ENCODE peak calls at places on chromosome 17, in nine cellular contexts. One of them, this sample, is unnamed. For H3K4me1, the result is how much of the 10 kb centered on the place peaks cover.

GRCh38 chr17:19336938-19337711 is 25.4 kb downstream of the B9D1 start:
- DNase-seq in pancreas: no peak
- DNase-seq in GM23248: no peak
- DNase-seq in neural progenitor cell: peak
- DNase-seq in OCI-LY7: no peak
- DNase-seq in heart right ventricle: no peak
- DNase-seq in testis: no peak
- DNase-seq in DND-41: no peak
- DNase-seq in IMR-90: no peak
- DNase-seq in this sample: no peak

GRCh38 chr17:5877948-5878347 is 192.2 kb upstream of the WSCD1 start:
- DNase-seq in pancreas: peak
- DNase-seq in GM23248: no peak
- DNase-seq in neural progenitor cell: no peak
- DNase-seq in OCI-LY7: no peak
- DNase-seq in heart right ventricle: peak
- DNase-seq in testis: peak
- DNase-seq in DND-41: no peak
- DNase-seq in IMR-90: no peak
- DNase-seq in this sample: no peak

GRCh38 chr17:78338860-78339259 is 21.0 kb downstream of the SOCS3 start:
- DNase-seq in pancreas: no peak
- DNase-seq in GM23248: no peak
- DNase-seq in neural progenitor cell: no peak
- DNase-seq in OCI-LY7: no peak
- DNase-seq in heart right ventricle: no peak
- DNase-seq in testis: no peak
- DNase-seq in DND-41: no peak
- DNase-seq in IMR-90: no peak
- DNase-seq in this sample: peak

GRCh38 chr17:78484300-78485159 is 92.7 kb downstream of the DNAH17 start:
- DNase-seq in pancreas: no peak
- DNase-seq in GM23248: peak
- DNase-seq in neural progenitor cell: peak
- DNase-seq in OCI-LY7: peak
- DNase-seq in heart right ventricle: no peak
- DNase-seq in testis: peak
- DNase-seq in DND-41: no peak
- DNase-seq in IMR-90: no peak
- DNase-seq in this sample: peak

GRCh38 chr17:65277576-65277975 is 140.4 kb downstream of the RGS9 start:
- DNase-seq in pancreas: no peak
- DNase-seq in GM23248: peak
- DNase-seq in neural progenitor cell: no peak
- DNase-seq in OCI-LY7: peak
- DNase-seq in heart right ventricle: no peak
- DNase-seq in testis: no peak
- DNase-seq in DND-41: no peak
- DNase-seq in IMR-90: peak
- DNase-seq in this sample: no peak

GRCh38 chr17:78172284-78173024 is 4.1 kb downstream of the SYNGR2 start:
- DNase-seq in pancreas: peak
- DNase-seq in GM23248: no peak
- DNase-seq in neural progenitor cell: no peak
- DNase-seq in OCI-LY7: peak
- DNase-seq in heart right ventricle: peak
- DNase-seq in testis: peak
- DNase-seq in DND-41: peak
- DNase-seq in IMR-90: peak
- DNase-seq in this sample: no peak

GRCh38 chr17:57368637-57369336 is 112.5 kb downstream of the MSI2 start:
- DNase-seq in pancreas: no peak
- DNase-seq in GM23248: no peak
- DNase-seq in neural progenitor cell: no peak
- DNase-seq in OCI-LY7: no peak
- DNase-seq in heart right ventricle: no peak
- DNase-seq in testis: no peak
- DNase-seq in DND-41: no peak
- DNase-seq in IMR-90: no peak
- DNase-seq in this sample: no peak

GRCh38 chr17:42135664-42136653 is 13.4 kb downstream of the HSPB9 start:
- DNase-seq in pancreas: peak
- DNase-seq in GM23248: peak
- DNase-seq in neural progenitor cell: no peak
- DNase-seq in OCI-LY7: peak
- DNase-seq in heart right ventricle: peak
- DNase-seq in testis: peak
- DNase-seq in DND-41: no peak
- DNase-seq in IMR-90: peak
- DNase-seq in this sample: no peak

GRCh38 chr17:51189628-51190027 is 23.4 kb downstream of the NME2 start:
- DNase-seq in pancreas: no peak
- DNase-seq in GM23248: no peak
- DNase-seq in neural progenitor cell: no peak
- DNase-seq in OCI-LY7: no peak
- DNase-seq in heart right ventricle: no peak
- DNase-seq in testis: no peak
- DNase-seq in DND-41: no peak
- DNase-seq in IMR-90: peak
- DNase-seq in this sample: no peak

GRCh38 chr17:69286257-69286656 is 40.7 kb downstream of the ABCA5 start:
- DNase-seq in pancreas: no peak
- DNase-seq in GM23248: peak
- DNase-seq in neural progenitor cell: no peak
- DNase-seq in OCI-LY7: no peak
- DNase-seq in heart right ventricle: no peak
- DNase-seq in testis: no peak
- DNase-seq in DND-41: no peak
- DNase-seq in IMR-90: no peak
- DNase-seq in this sample: no peak

GRCh38 chr17:57603978-57604377 is 141.1 kb downstream of the CCDC182 start:
- DNase-seq in pancreas: no peak
- DNase-seq in GM23248: no peak
- DNase-seq in neural progenitor cell: no peak
- DNase-seq in OCI-LY7: peak
- DNase-seq in heart right ventricle: no peak
- DNase-seq in testis: peak
- DNase-seq in DND-41: peak
- DNase-seq in IMR-90: no peak
- DNase-seq in this sample: peak

GRCh38 chr17:70563301-70563820 is 394.0 kb downstream of the KCNJ2 start:
- DNase-seq in pancreas: no peak
- DNase-seq in GM23248: no peak
- DNase-seq in neural progenitor cell: no peak
- DNase-seq in OCI-LY7: no peak
- DNase-seq in heart right ventricle: peak
- DNase-seq in testis: no peak
- DNase-seq in DND-41: no peak
- DNase-seq in IMR-90: peak
- DNase-seq in this sample: no peak

GRCh38 chr17:602436-602835 is 112.2 kb downstream of the VPS53 start:
- DNase-seq in pancreas: no peak
- DNase-seq in GM23248: peak
- DNase-seq in neural progenitor cell: no peak
- DNase-seq in OCI-LY7: no peak
- DNase-seq in heart right ventricle: no peak
- DNase-seq in testis: no peak
- DNase-seq in DND-41: no peak
- DNase-seq in IMR-90: peak
- DNase-seq in this sample: no peak

GRCh38 chr17:76491271-76492184 is 9.7 kb downstream of the RHBDF2 start:
- DNase-seq in pancreas: peak
- DNase-seq in GM23248: no peak
- DNase-seq in neural progenitor cell: no peak
- DNase-seq in OCI-LY7: peak
- DNase-seq in heart right ventricle: no peak
- DNase-seq in testis: no peak
- DNase-seq in DND-41: no peak
- DNase-seq in IMR-90: no peak
- DNase-seq in this sample: no peak
- H3K4me1 ChIP-seq in pancreas: under half
- H3K4me1 ChIP-seq in GM23248: under half
- H3K4me1 ChIP-seq in neural progenitor cell: under half
- H3K4me1 ChIP-seq in OCI-LY7: half or more
- H3K4me1 ChIP-seq in heart right ventricle: under half
- H3K4me1 ChIP-seq in testis: under half
- H3K4me1 ChIP-seq in DND-41: under half
- H3K4me1 ChIP-seq in IMR-90: under half
- H3K4me1 ChIP-seq in this sample: under half

GRCh38 chr17:49915260-49915659 is 53.7 kb upstream of the DLX4 start:
- DNase-seq in pancreas: no peak
- DNase-seq in GM23248: no peak
- DNase-seq in neural progenitor cell: no peak
- DNase-seq in OCI-LY7: no peak
- DNase-seq in heart right ventricle: no peak
- DNase-seq in testis: no peak
- DNase-seq in DND-41: no peak
- DNase-seq in IMR-90: no peak
- DNase-seq in this sample: no peak

GRCh38 chr17:49915670-49916069 is 53.3 kb upstream of the DLX4 start:
- DNase-seq in pancreas: no peak
- DNase-seq in GM23248: no peak
- DNase-seq in neural progenitor cell: peak
- DNase-seq in OCI-LY7: no peak
- DNase-seq in heart right ventricle: no peak
- DNase-seq in testis: no peak
- DNase-seq in DND-41: no peak
- DNase-seq in IMR-90: no peak
- DNase-seq in this sample: no peak

GRCh38 chr17:49917771-49918170 is 51.2 kb upstream of the DLX4 start:
- DNase-seq in pancreas: no peak
- DNase-seq in GM23248: no peak
- DNase-seq in neural progenitor cell: no peak
- DNase-seq in OCI-LY7: no peak
- DNase-seq in heart right ventricle: no peak
- DNase-seq in testis: no peak
- DNase-seq in DND-41: no peak
- DNase-seq in IMR-90: no peak
- DNase-seq in this sample: no peak

GRCh38 chr17:49918591-49918990 is 50.4 kb upstream of the DLX4 start:
- DNase-seq in pancreas: no peak
- DNase-seq in GM23248: no peak
- DNase-seq in neural progenitor cell: no peak
- DNase-seq in OCI-LY7: no peak
- DNase-seq in heart right ventricle: no peak
- DNase-seq in testis: no peak
- DNase-seq in DND-41: no peak
- DNase-seq in IMR-90: no peak
- DNase-seq in this sample: no peak

GRCh38 chr17:49916854-49917515 is 52.0 kb upstream of the DLX4 start:
- DNase-seq in pancreas: no peak
- DNase-seq in GM23248: no peak
- DNase-seq in neural progenitor cell: no peak
- DNase-seq in OCI-LY7: no peak
- DNase-seq in heart right ventricle: no peak
- DNase-seq in testis: no peak
- DNase-seq in DND-41: no peak
- DNase-seq in IMR-90: no peak
- DNase-seq in this sample: no peak
- H3K27ac ChIP-seq in pancreas: no peak
- H3K27ac ChIP-seq in GM23248: no peak
- H3K27ac ChIP-seq in neural progenitor cell: no peak
- H3K27ac ChIP-seq in OCI-LY7: no peak
- H3K27ac ChIP-seq in heart right ventricle: no peak
- H3K27ac ChIP-seq in testis: no peak
- H3K27ac ChIP-seq in DND-41: no peak
- H3K27ac ChIP-seq in IMR-90: no peak
- H3K27ac ChIP-seq in this sample: no peak

GRCh38 chr17:8144401-8145295 is 7.6 kb downstream of the PER1 start:
- DNase-seq in pancreas: peak
- DNase-seq in GM23248: no peak
- DNase-seq in neural progenitor cell: no peak
- DNase-seq in OCI-LY7: no peak
- DNase-seq in heart right ventricle: no peak
- DNase-seq in testis: no peak
- DNase-seq in DND-41: no peak
- DNase-seq in IMR-90: no peak
- DNase-seq in this sample: peak
- H3K4me1 ChIP-seq in pancreas: under half
- H3K4me1 ChIP-seq in GM23248: under half
- H3K4me1 ChIP-seq in neural progenitor cell: under half
- H3K4me1 ChIP-seq in OCI-LY7: under half
- H3K4me1 ChIP-seq in heart right ventricle: under half
- H3K4me1 ChIP-seq in testis: under half
- H3K4me1 ChIP-seq in DND-41: under half
- H3K4me1 ChIP-seq in IMR-90: under half
- H3K4me1 ChIP-seq in this sample: under half

GRCh38 chr17:45131616-45132301 is 556 bp downstream of the PLCD3 start:
- DNase-seq in pancreas: peak
- DNase-seq in GM23248: peak
- DNase-seq in neural progenitor cell: peak
- DNase-seq in OCI-LY7: peak
- DNase-seq in heart right ventricle: peak
- DNase-seq in testis: peak
- DNase-seq in DND-41: peak
- DNase-seq in IMR-90: no peak
- DNase-seq in this sample: peak

GRCh38 chr17:45131294-45131615 is 1.1 kb downstream of the PLCD3 start:
- DNase-seq in pancreas: no peak
- DNase-seq in GM23248: no peak
- DNase-seq in neural progenitor cell: no peak
- DNase-seq in OCI-LY7: no peak
- DNase-seq in heart right ventricle: no peak
- DNase-seq in testis: no peak
- DNase-seq in DND-41: no peak
- DNase-seq in IMR-90: no peak
- DNase-seq in this sample: no peak

GRCh38 chr17:45129940-45130639 is 2.2 kb downstream of the PLCD3 start:
- DNase-seq in pancreas: no peak
- DNase-seq in GM23248: peak
- DNase-seq in neural progenitor cell: no peak
- DNase-seq in OCI-LY7: no peak
- DNase-seq in heart right ventricle: no peak
- DNase-seq in testis: no peak
- DNase-seq in DND-41: no peak
- DNase-seq in IMR-90: peak
- DNase-seq in this sample: no peak

GRCh38 chr17:45129426-45129939 is 2.8 kb downstream of the PLCD3 start:
- DNase-seq in pancreas: no peak
- DNase-seq in GM23248: peak
- DNase-seq in neural progenitor cell: peak
- DNase-seq in OCI-LY7: no peak
- DNase-seq in heart right ventricle: peak
- DNase-seq in testis: peak
- DNase-seq in DND-41: no peak
- DNase-seq in IMR-90: no peak
- DNase-seq in this sample: no peak

DNA sequence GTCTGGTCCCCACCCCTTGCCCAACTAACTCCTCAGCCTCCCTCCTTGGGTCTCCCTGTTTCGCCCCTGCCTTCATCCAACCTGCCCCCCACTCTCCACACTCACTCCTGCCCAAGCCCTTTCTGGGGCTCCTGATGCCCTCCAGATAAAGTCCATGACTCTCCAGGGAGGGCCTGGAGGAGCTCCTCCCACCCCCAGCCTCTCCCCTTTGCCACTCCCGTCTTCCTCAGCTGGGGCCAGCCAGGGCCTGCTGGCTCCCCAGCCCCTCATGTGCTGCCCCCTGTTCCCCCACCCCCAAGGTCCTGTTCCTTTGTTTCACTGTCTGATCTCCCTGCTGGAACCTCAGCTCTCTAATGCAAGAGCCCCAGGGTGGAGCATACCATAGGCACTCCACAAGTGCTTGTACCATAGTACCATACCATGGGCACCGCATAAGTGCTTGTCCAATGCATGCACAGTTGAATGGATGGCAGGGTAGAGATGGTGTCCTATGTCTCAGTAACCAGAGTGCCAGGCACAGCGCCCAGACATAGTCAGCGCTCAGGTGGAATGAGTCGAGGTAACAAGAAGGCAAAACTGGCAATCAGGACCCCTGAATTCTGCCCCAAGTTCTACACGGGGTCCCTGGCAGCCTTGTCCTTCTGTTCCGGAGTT is 1.5 kb downstream of the PLCD3 start:
- DNase-seq in pancreas: no peak
- DNase-seq in GM23248: no peak
- DNase-seq in neural progenitor cell: no peak
- DNase-seq in OCI-LY7: no peak
- DNase-seq in heart right ventricle: no peak
- DNase-seq in testis: no peak
- DNase-seq in DND-41: no peak
- DNase-seq in IMR-90: no peak
- DNase-seq in this sample: peak
- H3K27ac ChIP-seq in pancreas: no peak
- H3K27ac ChIP-seq in GM23248: no peak
- H3K27ac ChIP-seq in neural progenitor cell: no peak
- H3K27ac ChIP-seq in OCI-LY7: no peak
- H3K27ac ChIP-seq in heart right ventricle: no peak
- H3K27ac ChIP-seq in testis: peak
- H3K27ac ChIP-seq in DND-41: no peak
- H3K27ac ChIP-seq in IMR-90: no peak
- H3K27ac ChIP-seq in this sample: no peak